ENCODE peak calls at places on chromosomes 5 and 9, in six cellular contexts. B, H, N, D, L and C are unnamed samples.

GRCh38 chr9:20477940-20478620 is 144.2 kb downstream of the MLLT3 start:
- DNase-seq in B (no peak), H (no peak), N (peak), D (peak), L (no peak), C (no peak)

GRCh38 chr5:88660947-88661869 is 221.8 kb downstream of the MEF2C start:
- DNase-seq in B (peak), H (no peak), N (peak), D (peak), L (no peak), C (peak)

GRCh38 chr9:32928912-32929311 is 72.5 kb downstream of the APTX start:
- DNase-seq in B (no peak), H (no peak), N (no peak), D (no peak), L (no peak), C (no peak)

GRCh38 chr5:30000231-30000630 is 1193.3 kb upstream of the CDH6 start:
- DNase-seq in B (no peak), H (no peak), N (no peak), D (no peak), L (no peak), C (no peak)

GRCh38 chr5:114447084-114447773 is 85.4 kb downstream of the KCNN2 start:
- DNase-seq in B (no peak), H (no peak), N (no peak), D (peak), L (no peak), C (no peak)

GRCh38 chr5:125151150-125151932 is 404.9 kb upstream of the ZNF608 start:
- DNase-seq in B (peak), H (no peak), N (no peak), D (no peak), L (no peak), C (peak)

GRCh38 chr9:15142903-15143534 is 164.0 kb downstream of the TTC39B start:
- DNase-seq in B (peak), H (peak), N (peak), D (peak), L (no peak), C (peak)

GRCh38 chr5:131496400-131496713 is 138.7 kb downstream of the RAPGEF6 start:
- DNase-seq in B (peak), H (no peak), N (no peak), D (no peak), L (no peak), C (no peak)

GRCh38 chr9:127862075-127863011 is 7.9 kb upstream of the ENG start:
- DNase-seq in B (peak), H (no peak), N (no peak), D (no peak), L (no peak), C (peak)

GRCh38 chr5:135218486-135218755 is 180.6 kb downstream of the MACROH2A1 start:
- DNase-seq in B (no peak), H (no peak), N (no peak), D (no peak), L (no peak), C (no peak)

GRCh38 chr5:76901522-76901921 is 51.3 kb upstream of the CRHBP start:
- DNase-seq in B (no peak), H (no peak), N (no peak), D (no peak), L (no peak), C (no peak)

GRCh38 chr5:179596421-179596820 is 27.1 kb downstream of the HNRNPH1 start:
- DNase-seq in B (no peak), H (peak), N (no peak), D (no peak), L (no peak), C (no peak)

GRCh38 chr5:169052207-169052606 is 248.7 kb downstream of the SLIT3 start:
- DNase-seq in B (no peak), H (no peak), N (peak), D (no peak), L (no peak), C (no peak)

GRCh38 chr9:127955294-127956015 is 17.8 kb upstream of the DPM2 start:
- DNase-seq in B (peak), H (peak), N (no peak), D (no peak), L (peak), C (peak)

GRCh38 chr5:72817076-72817476 is 615 bp downstream of the TNPO1 start:
- DNase-seq in B (peak), H (no peak), N (peak), D (peak), L (peak), C (peak)

GRCh38 chr9:90420211-90420610 is 222.4 kb downstream of the DIRAS2 start:
- DNase-seq in B (no peak), H (no peak), N (no peak), D (no peak), L (no peak), C (no peak)

GRCh38 chr9:98321269-98321668 is 65.8 kb upstream of the TBC1D2 start:
- DNase-seq in B (no peak), H (no peak), N (no peak), D (no peak), L (no peak), C (no peak)

GRCh38 chr5:73120222-73121108 is at the start of gene TMEM171:
- DNase-seq in B (no peak), H (no peak), N (peak), D (peak), L (no peak), C (peak)

GRCh38 chr9:128503870-128504269 is 649 bp upstream of the GLE1 start:
- DNase-seq in B (no peak), H (peak), N (peak), D (peak), L (no peak), C (no peak)

GRCh38 chr5:34487202-34487879 is 168.8 kb upstream of the RAI14 start:
- DNase-seq in B (no peak), H (no peak), N (peak), D (peak), L (no peak), C (no peak)

GRCh38 chr5:52043543-52043942 is 660.3 kb downstream of the ISL1 start:
- DNase-seq in B (peak), H (peak), N (no peak), D (no peak), L (no peak), C (no peak)

GRCh38 chr9:18976368-18977238 is 56.4 kb downstream of the SAXO1 start:
- DNase-seq in B (no peak), H (no peak), N (peak), D (peak), L (no peak), C (no peak)

GRCh38 chr9:37408933-37409710 is 13.4 kb upstream of the GRHPR start:
- DNase-seq in B (no peak), H (no peak), N (no peak), D (no peak), L (peak), C (no peak)